ENCODE peak calls at places on chromosomes 2 and 18, in eight cellular contexts. N is spleen, T is thyroid gland, P is A549, U is ovary, W is HCT116, L is HepG2, H is adrenal gland. B is an unnamed sample.

GRCh38 chr2:145984541-145984940 is 1464.6 kb upstream of the ZEB2 start:
- DNase-seq in W (peak; percentile 31), H (no peak), P (peak; percentile 52), N (no peak), U (no peak), L (peak; percentile 6), T (no peak), B (no peak)

GRCh38 chr18:26495267-26495666 is 53.1 kb downstream of the KCTD1 start:
- DNase-seq in W (no peak), H (no peak), U (no peak), N (no peak), P (no peak), T (no peak), L (no peak), B (no peak)

GRCh38 chr2:176134045-176134444 is 4.5 kb downstream of the HOXD8 start:
- DNase-seq in N (no peak), W (no peak), U (no peak), L (no peak), T (no peak), P (no peak), H (no peak), B (no peak)

GRCh38 chr2:102667072-102667471 is 47.7 kb downstream of the SLC9A2 start:
- DNase-seq in W (no peak), L (no peak), N (no peak), U (no peak), H (no peak), P (no peak), T (no peak), B (no peak)

GRCh38 chr2:182368446-182368845 is 58.4 kb downstream of the PDE1A start:
- DNase-seq in U (no peak), P (peak; percentile 56), T (no peak), N (no peak), L (no peak), H (no peak), W (no peak), B (no peak)

GRCh38 chr2:71995067-71995665 is 152.5 kb downstream of the CYP26B1 start:
- DNase-seq in T (no peak), N (no peak), W (peak; percentile 27), P (peak; percentile 47), U (no peak), H (no peak), L (peak; percentile 43), B (no peak)

GRCh38 chr2:171712051-171712450 is 24.8 kb downstream of the DYNC1I2 start:
- DNase-seq in L (no peak), W (no peak), P (no peak), T (no peak), H (no peak), U (no peak), N (no peak), B (no peak)

GRCh38 chr2:218983263-218983970 is 1.6 kb downstream of the FEV start:
- DNase-seq in N (no peak), P (no peak), H (no peak), W (no peak), U (no peak), L (no peak), T (no peak), B (no peak)

GRCh38 chr2:42133771-42134195 is 35.4 kb upstream of the EML4 start:
- DNase-seq in L (no peak), T (peak; percentile 31), P (no peak), W (no peak), N (no peak), U (no peak), H (no peak), B (no peak)

GRCh38 chr2:42129947-42130346 is 39.2 kb upstream of the EML4 start:
- DNase-seq in T (no peak), L (no peak), U (no peak), W (no peak), N (no peak), H (no peak), P (no peak), B (no peak)

GRCh38 chr2:42132066-42132965 is 36.8 kb upstream of the EML4 start:
- DNase-seq in U (no peak), T (no peak), P (peak; percentile 76), L (no peak), W (no peak), N (no peak), H (no peak), B (no peak)

GRCh38 chr2:42135381-42136312 is 33.5 kb upstream of the EML4 start:
- DNase-seq in H (no peak), L (peak; percentile 96), T (no peak), W (no peak), N (no peak), U (no peak), P (peak; percentile 58), B (no peak)

DNA sequence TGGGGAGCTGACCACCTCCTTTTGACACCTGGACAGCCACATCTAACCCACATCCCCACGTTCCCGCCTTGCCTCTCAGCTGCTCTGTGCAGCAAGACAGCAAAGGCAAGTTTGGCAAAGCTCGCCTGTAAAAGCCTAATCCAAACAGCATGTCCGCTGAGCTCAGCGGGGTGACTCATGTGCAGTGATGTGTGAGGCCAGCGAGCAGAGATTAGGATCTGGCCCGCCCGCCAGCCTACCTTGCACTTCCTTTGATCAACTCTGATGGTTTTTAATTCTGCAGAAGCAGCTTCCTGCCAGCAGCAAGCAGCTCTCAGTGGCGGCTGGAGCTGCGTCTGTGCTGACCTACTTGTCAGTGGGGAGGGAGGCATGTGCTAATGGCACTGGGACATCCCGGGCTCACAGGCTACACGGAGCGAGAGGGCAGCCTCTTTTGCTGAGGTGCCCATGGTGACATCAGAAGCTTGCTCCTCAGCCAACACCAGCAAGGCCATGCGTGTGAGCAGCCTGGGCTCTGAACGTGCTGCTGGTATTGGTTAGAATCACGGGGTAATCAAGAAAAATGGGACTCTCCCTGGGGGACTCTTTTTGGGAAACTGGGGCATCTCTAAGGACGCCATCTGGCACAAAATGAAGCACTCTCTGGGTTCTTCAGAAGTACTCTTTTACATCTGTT is 36.0 kb upstream of the EML4 start:
- DNase-seq in N (peak; percentile 95), U (peak; percentile 35), H (peak; percentile 97), L (peak; percentile 98), P (peak; percentile 94), W (peak; percentile 61), T (peak; percentile 98), B (peak; percentile 91)
- TF ChIP-seq POLR2A in N (no peak), U (no peak), H (peak; percentile 83), L (peak; percentile 88), P (no peak), W (no peak), T (no peak), B (peak; percentile 62)

GRCh38 chr2:120539421-120539936 is 193.5 kb downstream of the INHBB start:
- DNase-seq in P (no peak), T (no peak), W (no peak), N (no peak), H (no peak), L (no peak), U (no peak), B (no peak)

GRCh38 chr2:120541972-120542670 is 193.5 kb upstream of the GLI2 start:
- DNase-seq in H (no peak), U (no peak), W (no peak), P (no peak), N (no peak), L (no peak), T (no peak), B (peak; percentile 21)

GRCh38 chr2:120541553-120541932 is 194.1 kb upstream of the GLI2 start:
- DNase-seq in W (no peak), N (no peak), L (no peak), U (no peak), P (no peak), H (no peak), T (no peak), B (no peak)

GRCh38 chr2:120539937-120540718 is 194.2 kb downstream of the INHBB start:
- DNase-seq in W (no peak), T (no peak), H (peak; percentile 84), U (no peak), P (peak; percentile 43), N (no peak), L (peak; percentile 94), B (peak; percentile 65)

DNA sequence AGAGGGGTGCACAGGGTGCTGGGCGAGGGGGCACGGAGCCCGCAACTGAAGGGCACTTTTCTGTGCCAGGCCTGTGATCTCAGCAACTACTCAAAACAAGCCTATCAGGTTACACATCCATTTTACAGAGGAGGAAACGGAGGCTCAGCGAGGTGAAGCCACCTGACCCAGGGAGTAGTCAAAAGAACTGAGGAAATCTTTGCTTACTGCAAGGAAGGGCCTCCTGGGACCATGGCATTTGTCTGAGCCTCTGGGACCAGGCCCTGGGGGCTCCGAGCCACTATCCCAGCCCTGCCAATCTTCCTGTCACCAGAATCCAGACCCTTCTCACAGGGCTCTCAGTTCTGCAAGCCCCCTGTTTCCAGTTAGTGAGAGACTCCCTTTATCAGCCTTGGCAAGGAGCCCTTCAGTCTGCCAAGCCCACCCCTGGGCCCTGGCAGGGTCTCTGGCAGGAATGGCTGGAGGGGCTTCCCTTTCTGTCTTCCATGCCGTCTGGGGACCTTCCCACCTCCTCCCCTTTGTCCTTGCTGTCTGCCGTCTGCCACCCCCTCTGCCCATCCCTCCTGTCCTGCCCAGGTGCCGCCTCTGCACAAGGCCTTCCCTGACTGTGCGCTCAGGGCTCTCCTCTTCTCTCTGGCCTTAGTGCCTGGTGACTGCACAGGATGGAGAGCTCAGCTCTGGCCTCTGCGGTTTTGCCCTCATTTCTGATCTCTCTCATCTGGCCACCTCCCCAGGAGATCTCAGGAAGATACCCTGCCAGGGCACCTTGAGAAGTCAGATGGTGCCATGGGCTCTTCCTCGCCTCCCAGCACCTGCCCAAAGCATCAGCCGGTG is 194.7 kb upstream of the GLI2 start:
- DNase-seq in U (no peak), L (no peak), H (no peak), W (no peak), T (no peak), P (no peak), N (no peak), B (no peak)
- TF ChIP-seq POLR2A in U (no peak), L (no peak), H (no peak), W (no peak), T (no peak), P (no peak), N (no peak), B (no peak)

GRCh38 chr18:25392199-25392598 is 40.2 kb upstream of the ZNF521 start:
- DNase-seq in U (no peak), N (no peak), W (no peak), T (no peak), L (no peak), P (no peak), H (no peak), B (no peak)
- TF ChIP-seq POLR2A in U (no peak), N (no peak), W (no peak), T (no peak), L (no peak), P (no peak), H (no peak), B (no peak)

GRCh38 chr2:239110595-239111048 is 262.7 kb downstream of the TWIST2 start:
- DNase-seq in W (no peak), P (no peak), H (no peak), L (no peak), U (peak; percentile 68), T (no peak), N (no peak), B (no peak)

GRCh38 chr2:239111401-239112100 is 263.7 kb downstream of the TWIST2 start:
- DNase-seq in T (no peak), U (peak; percentile 51), L (no peak), N (no peak), P (no peak), H (no peak), W (no peak), B (no peak)

GRCh38 chr2:239109041-239109915 is 261.4 kb downstream of the TWIST2 start:
- DNase-seq in U (no peak), N (no peak), H (no peak), L (no peak), T (peak; percentile 50), P (peak; percentile 31), W (no peak), B (no peak)

GRCh38 chr2:239108459-239108858 is 260.6 kb downstream of the TWIST2 start:
- DNase-seq in U (no peak), T (no peak), L (no peak), P (no peak), N (no peak), H (no peak), W (no peak), B (no peak)

DNA sequence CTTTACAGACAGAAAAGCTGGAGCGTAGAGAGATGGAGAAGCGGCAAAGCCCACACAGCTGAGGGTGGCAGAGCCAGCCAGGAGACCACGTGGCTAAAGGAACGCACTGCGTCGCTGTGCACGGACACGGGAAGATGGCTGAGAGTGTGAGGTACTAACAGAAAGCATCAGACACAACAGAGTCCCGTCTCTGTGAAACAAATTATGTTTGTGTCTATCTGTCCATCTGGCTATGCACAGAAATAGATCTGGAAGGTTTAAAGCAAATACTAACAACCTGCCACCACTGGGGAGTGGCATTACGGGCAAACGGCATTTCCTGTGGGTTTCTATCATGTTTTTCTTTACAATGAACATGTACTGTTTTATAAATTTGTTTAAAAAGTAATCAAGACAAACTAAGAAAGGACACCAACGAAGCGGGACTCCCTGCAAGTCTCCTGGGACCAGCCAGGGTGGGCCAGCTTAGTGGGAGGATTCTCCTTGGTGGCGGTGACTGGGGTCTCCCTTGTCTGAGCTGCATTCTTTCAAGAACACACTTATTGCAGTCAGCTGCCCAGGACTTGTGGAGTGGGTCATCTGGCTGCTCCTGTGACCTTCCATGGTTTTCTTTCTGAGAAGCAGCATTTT is 262.1 kb downstream of the TWIST2 start:
- DNase-seq in H (no peak), U (no peak), L (no peak), W (no peak), P (no peak), T (no peak), N (no peak), B (no peak)
- TF ChIP-seq POLR2A in H (no peak), U (no peak), L (no peak), W (no peak), P (no peak), T (no peak), N (no peak), B (no peak)